ENCODE peak calls at places on chromosomes 11 and 22, in nine cellular contexts. O, V, S, Q, W, A, Z, L and E are unnamed samples.

GRCh38 chr11:129364143-129364654 is 11.4 kb upstream of the BARX2 start:
- DNase-seq in O (peak; percentile 35), V (peak; percentile 91), S (peak; percentile 82), Q (peak; percentile 87), W (no peak), A (no peak), Z (peak; percentile 91), L (peak; percentile 90), E (peak; percentile 87)

GRCh38 chr11:45924036-45924915 is 1.8 kb downstream of the LARGE2 start:
- DNase-seq in O (peak; percentile 21), V (no peak), S (no peak), Q (no peak), W (no peak), A (peak; percentile 11), Z (no peak), L (peak; percentile 11), E (no peak)

GRCh38 chr22:49548356-49549202 is 279.1 kb downstream of the BRD1 start:
- DNase-seq in O (no peak), V (no peak), S (no peak), Q (no peak), W (no peak), A (no peak), Z (no peak), L (no peak), E (no peak)

GRCh38 chr11:122155765-122156527 is 39.9 kb upstream of the BLID start:
- DNase-seq in O (peak; percentile 30), V (no peak), S (no peak), Q (no peak), W (no peak), A (no peak), Z (no peak), L (no peak), E (no peak)

GRCh38 chr11:34053161-34053686 is 1.7 kb downstream of the CAPRIN1 start:
- DNase-seq in O (peak; percentile 68), V (no peak), S (peak; percentile 76), Q (peak; percentile 80), W (no peak), A (peak; percentile 28), Z (peak; percentile 77), L (peak; percentile 56), E (peak; percentile 87)

GRCh38 chr11:58061813-58062212 is 31.1 kb downstream of the OR6Q1 start:
- DNase-seq in O (no peak), V (no peak), S (peak; percentile 95), Q (peak; percentile 10), W (no peak), A (no peak), Z (no peak), L (no peak), E (no peak)

GRCh38 chr11:100890779-100891178 is 203.7 kb downstream of the ARHGAP42 start:
- DNase-seq in O (no peak), V (no peak), S (peak; percentile 98), Q (no peak), W (no peak), A (no peak), Z (no peak), L (no peak), E (no peak)

GRCh38 chr11:11498195-11498594 is 123.6 kb downstream of the GALNT18 start:
- DNase-seq in O (no peak), V (no peak), S (no peak), Q (no peak), W (no peak), A (no peak), Z (no peak), L (no peak), E (no peak)

GRCh38 chr11:2399488-2400068 is 972 bp upstream of the TSSC4 start:
- DNase-seq in O (no peak), V (no peak), S (no peak), Q (no peak), W (no peak), A (no peak), Z (peak; percentile 37), L (no peak), E (peak; percentile 57)

GRCh38 chr22:26245001-26245400 is 75.7 kb downstream of the SEZ6L start:
- DNase-seq in O (no peak), V (no peak), S (no peak), Q (no peak), W (no peak), A (no peak), Z (no peak), L (no peak), E (no peak)

GRCh38 chr11:134037093-134037908 is 31.6 kb upstream of the JAM3 start:
- DNase-seq in O (peak; percentile 89), V (no peak), S (peak; percentile 59), Q (peak; percentile 37), W (no peak), A (peak; percentile 58), Z (peak; percentile 65), L (peak; percentile 73), E (peak; percentile 84)

GRCh38 chr11:17777086-17777725 is 42.6 kb downstream of the KCNC1 start:
- DNase-seq in O (no peak), V (no peak), S (no peak), Q (no peak), W (no peak), A (no peak), Z (no peak), L (no peak), E (no peak)

GRCh38 chr11:86807356-86807755 is 7.0 kb downstream of the PRSS23 start:
- DNase-seq in O (no peak), V (no peak), S (no peak), Q (no peak), W (no peak), A (no peak), Z (no peak), L (no peak), E (no peak)

GRCh38 chr11:10693509-10694071 is at the start of gene IRAG1:
- DNase-seq in O (peak; percentile 72), V (no peak), S (peak; percentile 78), Q (no peak), W (no peak), A (peak; percentile 24), Z (peak; percentile 38), L (peak; percentile 14), E (no peak)

GRCh38 chr11:64867748-64868462 is 10.5 kb downstream of the EHD1 start:
- DNase-seq in O (no peak), V (no peak), S (no peak), Q (no peak), W (no peak), A (no peak), Z (no peak), L (no peak), E (no peak)

GRCh38 chr11:6362868-6363678 is 27.2 kb upstream of the SMPD1 start:
- DNase-seq in O (peak; percentile 76), V (peak; percentile 73), S (peak; percentile 77), Q (peak; percentile 72), W (no peak), A (peak; percentile 60), Z (peak; percentile 87), L (peak; percentile 88), E (peak; percentile 92)

GRCh38 chr11:19774329-19774728 is 61.7 kb downstream of the NAV2 start:
- DNase-seq in O (no peak), V (no peak), S (no peak), Q (no peak), W (no peak), A (no peak), Z (no peak), L (no peak), E (no peak)

GRCh38 chr11:58027341-58027740 is 3.4 kb upstream of the OR6Q1 start:
- DNase-seq in O (no peak), V (no peak), S (peak; percentile 94), Q (no peak), W (no peak), A (no peak), Z (no peak), L (no peak), E (no peak)

GRCh38 chr11:114181195-114181594 is 115.0 kb upstream of the NNMT start:
- DNase-seq in O (no peak), V (no peak), S (no peak), Q (no peak), W (no peak), A (no peak), Z (no peak), L (no peak), E (no peak)

GRCh38 chr22:35899736-35900135 is 128.9 kb downstream of the RBFOX2 start:
- DNase-seq in O (no peak), V (no peak), S (no peak), Q (no peak), W (no peak), A (no peak), Z (no peak), L (no peak), E (no peak)
- H3K4me1 ChIP-seq in O (peaks cover 18% of the 10 kb centered on the region), V (peaks cover under 1% of the 10 kb centered on the region), S (peaks cover 9% of the 10 kb centered on the region), Q (peaks cover 30% of the 10 kb centered on the region), W (peaks cover 62% of the 10 kb centered on the region), A (no peaks in the 10 kb centered on the region), Z (peaks cover 11% of the 10 kb centered on the region), L (peaks cover 13% of the 10 kb centered on the region), E (peaks cover 3% of the 10 kb centered on the region)

GRCh38 chr11:94494200-94494545 is 389 bp downstream of the ANKRD49 start:
- DNase-seq in O (no peak), V (peak; percentile 10), S (no peak), Q (no peak), W (no peak), A (no peak), Z (no peak), L (no peak), E (no peak)
- TF ChIP-seq POLR2A in O (no peak), V (no peak), S (no peak), Q (no peak), W (no peak), A (no peak), Z (no peak), L (no peak), E (no peak)

DNA sequence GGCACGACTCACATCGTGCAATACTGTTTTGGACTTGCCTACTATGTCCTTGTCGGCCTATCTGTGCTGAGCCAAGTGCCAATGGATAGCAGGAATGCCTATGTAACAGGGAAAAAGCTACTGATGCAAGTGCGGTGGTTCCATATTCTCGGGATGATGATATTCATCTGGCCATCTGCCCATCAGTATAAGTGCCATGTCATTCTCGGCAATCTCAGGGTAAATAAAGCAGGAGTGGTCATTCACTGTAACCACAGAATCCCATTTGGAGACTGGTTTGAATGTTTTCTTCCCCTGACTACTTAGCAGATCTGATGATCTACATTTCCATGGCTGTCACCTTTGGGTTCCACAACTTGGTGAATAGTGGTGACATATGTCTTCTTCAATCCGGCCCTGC is 20.1 kb downstream of the OOSP3 start:
- DNase-seq in O (no peak), V (no peak), S (no peak), Q (no peak), W (no peak), A (no peak), Z (no peak), L (no peak), E (no peak)
- H3K4me3 ChIP-seq in O (no peak overlapping the region), V (no peak overlapping the region), S (no peak overlapping the region), Q (no peak overlapping the region), W (no peak overlapping the region), A (no peak overlapping the region), Z (no peak overlapping the region), L (no peak overlapping the region), E (no peak overlapping the region)

DNA sequence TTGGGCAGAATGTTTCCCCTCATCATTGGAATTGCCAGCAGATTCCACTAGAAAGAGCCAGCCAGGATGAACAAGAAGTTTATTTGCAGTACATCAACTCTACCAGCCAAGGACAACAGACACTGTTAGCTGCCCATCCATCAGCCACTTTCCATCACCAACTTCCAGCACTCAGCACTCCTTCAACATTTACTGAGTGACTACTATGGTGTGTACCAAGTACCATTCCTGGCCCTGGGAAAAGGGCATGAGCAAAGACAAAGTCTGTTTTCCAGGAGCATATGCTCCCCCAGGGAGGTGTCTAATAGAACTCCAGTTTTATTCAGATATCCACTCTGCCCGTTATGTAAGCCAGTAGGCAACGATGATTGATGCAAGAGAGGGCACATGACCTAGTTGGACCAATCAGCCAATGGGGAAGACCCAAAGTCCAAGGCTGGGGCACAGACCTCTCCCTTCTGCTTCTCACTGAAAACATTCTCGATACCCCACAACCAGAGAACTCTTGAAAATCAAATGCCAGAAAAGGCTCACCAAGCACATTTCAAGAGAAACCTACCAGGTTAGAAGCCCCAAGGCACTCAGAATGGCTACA is 7.5 kb downstream of the HIRA start:
- DNase-seq in O (no peak), V (no peak), S (no peak), Q (no peak), W (no peak), A (no peak), Z (no peak), L (no peak), E (no peak)
- H3K4me1 ChIP-seq in O (no peaks in the 10 kb centered on the region), V (peaks cover 4% of the 10 kb centered on the region), S (peaks cover 5% of the 10 kb centered on the region), Q (peaks cover 8% of the 10 kb centered on the region), W (peaks cover 13% of the 10 kb centered on the region), A (no peaks in the 10 kb centered on the region), Z (no peaks in the 10 kb centered on the region), L (peaks cover 8% of the 10 kb centered on the region), E (peaks cover 4% of the 10 kb centered on the region)